ENCODE peak calls at places on chromosome 11, in four cellular contexts. K, G, D and H are unnamed samples.

GRCh38 chr11:133133053-133133452 is 399.2 kb downstream of the OPCML start:
- DNase-seq in K (no peak), G (no peak), D (no peak), H (no peak)

GRCh38 chr11:130122141-130122575 is 37.4 kb upstream of the ST14 start:
- DNase-seq in K (no peak), G (no peak), D (no peak), H (no peak)

GRCh38 chr11:110249066-110249465 is 47.3 kb downstream of the RDX start:
- DNase-seq in K (no peak), G (no peak), D (no peak), H (no peak)

GRCh38 chr11:123430736-123431356 is 777 bp downstream of the GRAMD1B start:
- DNase-seq in K (peak; percentile 64), G (no peak), D (no peak), H (no peak)

GRCh38 chr11:117230286-117230961 is 1.4 kb downstream of the PCSK7 start:
- DNase-seq in K (no peak), G (no peak), D (no peak), H (no peak)

GRCh38 chr11:84384637-84385227 is 1098.6 kb upstream of the CCDC90B start:
- DNase-seq in K (peak; percentile 66), G (peak; percentile 21), D (peak; percentile 30), H (peak; percentile 48)

GRCh38 chr11:114075343-114075610 is 15.8 kb downstream of the ZBTB16 start:
- DNase-seq in K (no peak), G (no peak), D (no peak), H (no peak)

GRCh38 chr11:134468796-134469195 is 56.8 kb upstream of the B3GAT1 start:
- DNase-seq in K (peak; percentile 21), G (no peak), D (no peak), H (no peak)

GRCh38 chr11:47004595-47005033 is 68.1 kb downstream of the CSTPP1 start:
- DNase-seq in K (peak; percentile 67), G (peak; percentile 95), D (peak; percentile 96), H (peak; percentile 25)

GRCh38 chr11:74647831-74648230 is 55.4 kb downstream of the POLD3 start:
- DNase-seq in K (no peak), G (no peak), D (no peak), H (no peak)

GRCh38 chr11:7167976-7168740 is 79.4 kb downstream of the RBMXL2 start:
- DNase-seq in K (no peak), G (no peak), D (no peak), H (no peak)

GRCh38 chr11:65425971-65426838 is 3.6 kb downstream of the NEAT1 start:
- DNase-seq in K (peak; percentile 59), G (no peak), D (no peak), H (no peak)

GRCh38 chr11:44630511-44631210 is 65.2 kb downstream of the CD82 start:
- DNase-seq in K (no peak), G (no peak), D (no peak), H (peak; percentile 8)

GRCh38 chr11:104582431-104582830 is 315.8 kb downstream of the CASP12 start:
- DNase-seq in K (no peak), G (no peak), D (no peak), H (no peak)

GRCh38 chr11:130198964-130199363 is 39.4 kb downstream of the ST14 start:
- DNase-seq in K (no peak), G (no peak), D (no peak), H (no peak)

GRCh38 chr11:75380716-75381420 is 18.4 kb upstream of the RPS3 start:
- DNase-seq in K (peak; percentile 70), G (no peak), D (peak; percentile 60), H (no peak)

GRCh38 chr11:839875-840617 is 2.3 kb downstream of the POLR2L start:
- DNase-seq in K (no peak), G (no peak), D (no peak), H (no peak)

GRCh38 chr11:534592-535518 is 521 bp downstream of the HRAS start:
- DNase-seq in K (no peak), G (no peak), D (no peak), H (no peak)

GRCh38 chr11:105100976-105101630 is 38.5 kb downstream of the CARD18 start:
- DNase-seq in K (no peak), G (no peak), D (no peak), H (no peak)

GRCh38 chr11:101090679-101091270 is 38.8 kb downstream of the PGR start:
- DNase-seq in K (no peak), G (no peak), D (no peak), H (no peak)

GRCh38 chr11:116993599-116993998 is 104.6 kb downstream of the SIK3 start:
- DNase-seq in K (no peak), G (no peak), D (no peak), H (no peak)

GRCh38 chr11:45638051-45638450 is 27.4 kb downstream of the CHST1 start:
- DNase-seq in K (no peak), G (no peak), D (no peak), H (no peak)

GRCh38 chr11:126282742-126283591 is at the start of gene TIRAP:
- DNase-seq in K (peak; percentile 74), G (no peak), D (peak; percentile 43), H (peak; percentile 23)
- TF ChIP-seq CTCF in K (no peak), G (no peak), D (no peak), H (no peak)

GRCh38 chr11:83285771-83286528 is at the start of gene CCDC90B:
- DNase-seq in K (peak; percentile 95), G (peak; percentile 84), D (peak; percentile 95), H (peak; percentile 72)
- TF ChIP-seq CTCF in K (no peak), G (no peak), D (peak; percentile 81), H (no peak)

DNA sequence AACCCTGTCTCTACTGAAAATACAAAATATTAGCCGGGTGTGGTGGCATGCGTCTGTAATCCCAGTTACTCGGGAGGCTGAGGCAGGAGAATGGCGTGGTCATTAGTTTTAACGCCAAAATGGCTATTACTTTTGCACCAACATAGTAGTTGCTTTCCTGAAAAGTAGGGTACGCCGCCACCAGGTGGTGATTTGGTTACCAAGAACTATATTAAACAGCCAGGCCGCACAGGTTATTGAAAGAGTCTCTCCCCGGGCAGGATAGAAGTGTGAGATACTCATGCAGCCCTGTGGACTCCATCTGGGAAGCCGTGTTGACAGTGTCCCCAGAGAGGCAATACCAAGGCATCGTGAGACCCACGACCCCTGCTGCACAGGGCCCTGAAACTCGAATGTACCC is 24.6 kb upstream of the LRRC32 start:
- DNase-seq in K (no peak), G (no peak), D (no peak), H (no peak)
- TF ChIP-seq CTCF in K (no peak), G (no peak), D (no peak), H (no peak)

GRCh38 chr11:2576116-2576515 is 123.7 kb downstream of the KCNQ1OT1 start:
- DNase-seq in K (no peak), G (no peak), D (no peak), H (no peak)
- TF ChIP-seq CTCF in K (no peak), G (no peak), D (no peak), H (no peak)

DNA sequence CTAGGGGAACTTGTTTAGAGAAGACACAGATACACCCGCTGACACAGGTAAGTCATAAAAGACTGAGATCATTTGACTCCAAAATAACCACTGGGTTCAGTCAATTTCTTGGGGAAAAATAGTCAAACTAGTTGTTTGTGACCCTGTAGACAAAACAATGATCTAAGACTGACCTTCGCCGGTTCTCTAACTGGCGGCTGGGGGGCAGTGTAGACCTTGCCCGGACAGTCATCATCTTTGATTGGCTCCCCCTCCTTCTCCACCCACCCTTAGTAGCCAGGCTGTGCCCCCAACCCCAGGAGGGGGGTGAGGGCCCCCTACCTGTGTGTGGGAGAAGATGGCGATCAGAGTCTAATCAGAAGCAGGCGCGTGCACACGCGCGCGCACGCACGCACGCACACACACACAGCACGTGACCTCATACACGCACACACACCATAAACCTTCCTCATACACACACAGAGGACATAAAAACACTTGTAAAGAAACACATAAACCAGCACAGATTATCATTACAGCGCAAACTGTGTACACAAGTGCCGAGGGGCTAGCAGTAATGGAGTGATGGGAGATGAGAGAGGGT is 12.4 kb downstream of the NECTIN1 start:
- DNase-seq in K (no peak), G (no peak), D (no peak), H (no peak)
- TF ChIP-seq CTCF in K (no peak), G (no peak), D (peak; percentile 3), H (no peak)

DNA sequence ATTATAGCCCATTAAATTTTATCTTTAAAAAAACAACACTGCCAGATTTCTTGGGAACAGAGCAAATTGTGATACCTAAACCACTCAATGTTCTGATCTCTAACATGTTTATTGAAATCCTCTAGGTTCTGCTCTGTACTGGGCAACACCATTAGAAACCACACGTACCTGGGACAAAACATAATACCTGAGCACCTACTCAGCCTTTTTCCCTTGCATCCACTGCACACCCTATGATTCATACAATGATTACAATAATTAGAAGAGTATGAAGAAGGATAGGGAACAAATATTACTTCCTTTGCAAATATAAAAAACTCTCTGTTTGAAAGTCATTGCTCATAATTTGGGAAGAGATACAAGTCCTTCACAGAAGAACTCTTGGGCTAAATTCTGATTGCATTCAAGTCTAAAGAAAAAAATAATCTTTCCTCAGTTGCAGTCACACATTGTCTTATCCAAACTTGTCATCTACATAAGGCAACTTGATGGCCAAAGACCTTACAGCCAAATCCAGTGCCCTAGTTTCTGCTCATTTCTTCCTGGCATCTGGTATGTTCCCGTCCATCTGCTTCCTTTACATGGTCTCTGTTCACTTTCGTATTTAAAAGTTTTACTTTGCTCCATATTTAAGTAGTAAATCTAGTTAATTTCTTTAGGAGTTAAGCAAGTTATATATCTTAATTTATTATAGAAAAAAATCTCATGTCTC is 407.4 kb downstream of the LRRC4C start:
- DNase-seq in K (no peak), G (no peak), D (no peak), H (no peak)
- TF ChIP-seq CTCF in K (no peak), G (no peak), D (no peak), H (no peak)

DNA sequence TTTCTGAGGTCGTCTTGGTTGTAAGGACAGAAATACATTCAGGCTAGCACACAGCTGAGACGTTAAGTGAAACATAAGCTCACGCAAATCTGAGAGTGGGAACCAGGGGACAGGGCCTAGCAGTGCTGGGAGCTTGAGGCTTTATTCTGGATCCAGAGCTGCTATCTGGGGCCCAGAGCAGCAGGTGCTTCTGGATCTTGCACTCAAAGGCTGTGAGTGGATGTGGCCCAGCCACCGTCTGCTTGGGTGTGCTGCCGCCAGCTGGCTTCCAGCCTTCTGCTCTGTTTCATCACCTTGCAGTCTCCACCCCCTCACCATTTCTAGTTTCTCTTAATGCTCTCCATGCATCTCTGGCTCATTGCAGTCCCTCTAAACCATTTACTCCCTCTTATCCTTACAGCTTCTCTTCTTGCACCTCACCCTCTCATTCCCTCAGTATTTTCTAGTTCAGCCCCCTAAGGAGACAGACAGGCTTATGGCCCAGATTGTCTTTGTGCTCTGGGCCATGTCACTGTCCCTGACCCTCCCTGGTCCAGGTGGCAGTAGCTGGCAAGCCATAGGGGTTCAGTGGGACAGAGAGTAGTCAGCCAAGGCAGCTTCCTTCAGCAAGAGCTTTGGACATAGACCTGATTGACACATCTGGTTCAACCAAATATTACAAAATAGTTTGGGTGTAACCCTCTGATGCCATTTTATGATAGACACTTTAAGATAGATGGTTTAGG is 53.7 kb downstream of the NCAM1 start:
- DNase-seq in K (no peak), G (no peak), D (no peak), H (no peak)
- TF ChIP-seq CTCF in K (no peak), G (no peak), D (no peak), H (no peak)

GRCh38 chr11:68076371-68077042 is 37.7 kb downstream of the TCIRG1 start:
- DNase-seq in K (no peak), G (no peak), D (peak; percentile 33), H (no peak)
- TF ChIP-seq CTCF in K (no peak), G (no peak), D (peak; percentile 80), H (no peak)

DNA sequence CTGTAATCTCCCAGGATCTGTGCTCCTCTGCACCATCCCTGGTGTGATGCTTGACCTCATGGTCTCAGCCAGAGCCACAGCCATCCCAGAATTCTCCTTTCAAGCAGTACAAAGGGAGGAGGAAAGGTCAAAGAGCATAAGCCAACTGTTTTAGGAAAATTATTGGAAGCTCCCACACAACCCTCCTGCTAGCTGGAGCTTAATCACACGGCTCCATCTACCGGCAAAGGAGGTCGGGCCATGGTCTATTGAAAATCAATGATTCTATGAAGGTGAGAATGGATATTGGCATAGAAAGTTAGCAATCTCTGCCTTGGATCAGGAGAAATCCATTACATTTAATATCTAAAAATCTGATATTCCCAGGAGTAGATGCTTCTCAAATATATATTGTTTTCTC is 259.5 kb downstream of the NTM start:
- DNase-seq in K (no peak), G (no peak), D (no peak), H (no peak)
- TF ChIP-seq CTCF in K (no peak), G (no peak), D (no peak), H (no peak)